ENCODE peak calls at places on chromosomes 5 and 9, in nine cellular contexts. S, F, E, U, D, H, J, R and V are unnamed samples.

GRCh38 chr5:133245191-133246052 is 193.6 kb downstream of the HSPA4 start:
- DNase-seq in S (no peak), F (peak; percentile 99), E (no peak), U (peak; percentile 98), D (no peak), H (peak; percentile 83), J (no peak), R (peak; percentile 89), V (peak; percentile 69)

GRCh38 chr5:93890657-93891056 is 149.3 kb upstream of the POU5F2 start:
- DNase-seq in S (no peak), F (no peak), E (no peak), U (no peak), D (no peak), H (peak; percentile 41), J (no peak), R (no peak), V (no peak)

GRCh38 chr9:133999866-134000265 is 7.7 kb upstream of the VAV2 start:
- DNase-seq in S (no peak), F (no peak), E (no peak), U (no peak), D (no peak), H (no peak), J (no peak), R (no peak), V (no peak)

GRCh38 chr5:56211298-56211865 is 21.7 kb downstream of the ANKRD55 start:
- DNase-seq in S (peak; percentile 8), F (peak; percentile 84), E (peak; percentile 56), U (peak; percentile 52), D (no peak), H (peak; percentile 97), J (no peak), R (peak; percentile 90), V (no peak)

GRCh38 chr5:168683247-168683926 is 104.2 kb upstream of the PANK3 start:
- DNase-seq in S (no peak), F (no peak), E (no peak), U (no peak), D (no peak), H (peak; percentile 39), J (no peak), R (no peak), V (no peak)

GRCh38 chr5:137395011-137395755 is 103.9 kb downstream of the SPOCK1 start:
- DNase-seq in S (no peak), F (peak; percentile 26), E (no peak), U (no peak), D (no peak), H (peak; percentile 43), J (no peak), R (no peak), V (no peak)

GRCh38 chr5:132207783-132208182 is 19.9 kb downstream of the P4HA2 start:
- DNase-seq in S (no peak), F (no peak), E (no peak), U (no peak), D (no peak), H (no peak), J (no peak), R (no peak), V (no peak)

GRCh38 chr9:125524522-125524921 is 182.5 kb downstream of the MAPKAP1 start:
- DNase-seq in S (no peak), F (peak; percentile 23), E (no peak), U (no peak), D (no peak), H (no peak), J (no peak), R (no peak), V (no peak)

GRCh38 chr9:112020680-112021596 is 124.3 kb downstream of the UGCG start:
- DNase-seq in S (no peak), F (peak; percentile 83), E (no peak), U (peak; percentile 77), D (no peak), H (peak; percentile 69), J (no peak), R (no peak), V (peak; percentile 57)

GRCh38 chr5:113122053-113122452 is 145.5 kb downstream of the DCP2 start:
- DNase-seq in S (no peak), F (peak; percentile 94), E (peak; percentile 22), U (no peak), D (no peak), H (peak; percentile 98), J (peak; percentile 55), R (no peak), V (no peak)

GRCh38 chr5:157286761-157287211 is 20.9 kb downstream of the CYFIP2 start:
- DNase-seq in S (peak; percentile 42), F (no peak), E (peak; percentile 12), U (no peak), D (no peak), H (no peak), J (no peak), R (no peak), V (no peak)

GRCh38 chr5:177128551-177128976 is 5.0 kb upstream of the NSD1 start:
- DNase-seq in S (no peak), F (no peak), E (no peak), U (no peak), D (no peak), H (no peak), J (no peak), R (no peak), V (no peak)

GRCh38 chr9:13715430-13715829 is 435.9 kb upstream of the MPDZ start:
- DNase-seq in S (no peak), F (no peak), E (no peak), U (no peak), D (no peak), H (no peak), J (no peak), R (no peak), V (no peak)

GRCh38 chr9:21402387-21403247 is 6.3 kb upstream of the IFNA8 start:
- DNase-seq in S (no peak), F (no peak), E (no peak), U (peak; percentile 33), D (no peak), H (no peak), J (peak; percentile 30), R (no peak), V (no peak)

GRCh38 chr9:97359147-97359546 is 51.7 kb downstream of the CCDC180 start:
- DNase-seq in S (no peak), F (no peak), E (no peak), U (no peak), D (no peak), H (no peak), J (no peak), R (no peak), V (no peak)

GRCh38 chr5:157558089-157558595 is 17.4 kb downstream of the ADAM19 start:
- DNase-seq in S (no peak), F (peak; percentile 86), E (no peak), U (no peak), D (no peak), H (peak; percentile 75), J (no peak), R (peak; percentile 82), V (no peak)

GRCh38 chr9:137280478-137281344 is 3.2 kb downstream of the TOR4A start:
- DNase-seq in S (no peak), F (no peak), E (no peak), U (no peak), D (no peak), H (no peak), J (peak; percentile 26), R (no peak), V (peak; percentile 43)

GRCh38 chr9:137278061-137278912 is 761 bp downstream of the TOR4A start:
- DNase-seq in S (peak; percentile 35), F (no peak), E (no peak), U (no peak), D (no peak), H (no peak), J (peak; percentile 37), R (no peak), V (peak; percentile 47)

GRCh38 chr9:137278913-137279711 is 1.6 kb downstream of the TOR4A start:
- DNase-seq in S (no peak), F (no peak), E (no peak), U (no peak), D (no peak), H (no peak), J (no peak), R (no peak), V (no peak)

GRCh38 chr9:137279741-137280477 is 2.4 kb downstream of the TOR4A start:
- DNase-seq in S (no peak), F (no peak), E (no peak), U (no peak), D (no peak), H (no peak), J (no peak), R (no peak), V (no peak)

DNA sequence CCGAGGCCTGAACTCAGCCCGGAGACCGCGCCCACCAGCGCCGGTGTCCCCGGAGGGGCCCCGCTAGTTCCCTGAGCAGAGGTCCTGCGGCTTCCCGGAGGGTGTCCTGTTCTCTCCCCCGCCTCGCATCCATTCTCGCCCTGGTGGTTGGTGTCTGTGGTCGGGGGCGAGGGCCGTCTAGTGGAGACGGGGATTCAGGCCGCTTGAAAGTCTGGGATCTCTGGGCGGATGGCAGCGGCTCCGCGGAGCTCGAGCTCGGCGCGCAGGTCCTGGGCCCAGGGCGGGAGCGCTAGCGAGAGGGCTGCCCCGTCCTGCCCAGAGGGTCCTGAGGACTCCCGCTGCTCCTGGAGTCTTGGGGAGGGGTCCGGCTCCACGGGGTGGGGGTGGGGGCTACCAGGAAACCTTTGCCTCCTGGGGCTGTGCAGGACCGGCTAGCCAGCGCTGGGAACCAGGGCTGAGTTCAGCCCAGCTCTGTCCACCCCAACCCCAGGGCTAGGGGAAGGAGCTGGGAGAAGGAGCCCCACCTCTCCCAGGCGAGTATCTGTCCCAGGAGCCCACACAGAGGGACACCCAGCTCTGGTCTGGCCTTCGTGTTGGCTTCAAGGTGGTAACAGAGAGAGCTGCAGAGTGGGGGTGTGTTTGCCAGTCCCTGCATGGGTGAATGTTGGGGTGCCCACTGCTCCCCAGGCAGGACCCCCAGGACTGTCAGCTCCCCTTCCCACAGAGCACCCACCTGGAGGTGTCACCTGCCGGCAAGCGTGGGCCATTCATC is 4.0 kb downstream of the TOR4A start:
- DNase-seq in S (no peak), F (no peak), E (no peak), U (no peak), D (no peak), H (no peak), J (no peak), R (no peak), V (no peak)
- H3K4me3 ChIP-seq in S (no peak overlapping the region), F (no peak overlapping the region), E (no peak overlapping the region), U (no peak overlapping the region), D (no peak overlapping the region), H (no peak overlapping the region), J (peak overlapping the region; percentile 18), R (peak overlapping the region; percentile 15), V (no peak overlapping the region)

GRCh38 chr5:143801251-143801650 is 10.7 kb upstream of the HMHB1 start:
- DNase-seq in S (no peak), F (no peak), E (no peak), U (no peak), D (no peak), H (no peak), J (no peak), R (no peak), V (peak; percentile 61)
- TF ChIP-seq CTCF in S (no peak), F (no peak), E (no peak), U (no peak), D (no peak), H (no peak), J (no peak), R (no peak), V (no peak)

GRCh38 chr9:122931851-122932199 is 513 bp upstream of the ZBTB26 start:
- DNase-seq in S (no peak), F (peak; percentile 43), E (no peak), U (peak; percentile 26), D (no peak), H (no peak), J (no peak), R (peak; percentile 31), V (no peak)
- H3K4me3 ChIP-seq in S (peak overlapping the region; percentile 89), F (peak overlapping the region; percentile 90), E (peak overlapping the region; percentile 97), U (peak overlapping the region; percentile 81), D (peak overlapping the region; percentile 85), H (peak overlapping the region; percentile 97), J (peak overlapping the region; percentile 96), R (peak overlapping the region; percentile 87), V (peak overlapping the region; percentile 99)

GRCh38 chr5:8340739-8341344 is 471.9 kb downstream of the MTRR start:
- DNase-seq in S (no peak), F (peak; percentile 23), E (peak; percentile 7), U (no peak), D (no peak), H (peak; percentile 48), J (no peak), R (peak; percentile 57), V (no peak)
- TF ChIP-seq CTCF in S (no peak), F (peak; percentile 62), E (peak; percentile 33), U (no peak), D (no peak), H (peak; percentile 61), J (peak; percentile 31), R (peak; percentile 46), V (peak; percentile 35)